ENCODE peak calls at places on chromosomes 6 and 20, in five cellular contexts. C is left cardiac atrium, U is epithelial cell of esophagus, Y is HTR-8/SVneo, G is NCI-H748 treated with DMSO at 0.1 percent for 48 hours. X is an unnamed sample.
A peak's percentile ranks its signal among the peaks of the same experiment; 100 is the strongest.

GRCh38 chr20:50746138-50746940 is 15.0 kb downstream of the PARD6B start:
- DNase-seq in C (no peak), U (no peak), Y (no peak), G (no peak), X (no peak)

GRCh38 chr6:137827977-137828815 is 38.9 kb upstream of the TNFAIP3 start:
- DNase-seq in C (no peak), U (peak; percentile 92), Y (no peak), G (no peak), X (no peak)

GRCh38 chr20:33475381-33476160 is 14.3 kb upstream of the CBFA2T2 start:
- DNase-seq in C (no peak), U (no peak), Y (no peak), G (peak; percentile 55), X (no peak)

GRCh38 chr6:128520436-128521301 is at the start of gene PTPRK:
- DNase-seq in C (peak; percentile 95), U (peak; percentile 96), Y (peak; percentile 83), G (peak; percentile 62), X (peak; percentile 83)

GRCh38 chr20:60138263-60139127 is 180.3 kb downstream of the CDH26 start:
- DNase-seq in C (peak; percentile 64), U (peak; percentile 31), Y (peak; percentile 89), G (no peak), X (peak; percentile 55)

GRCh38 chr20:38698541-38698940 is 25.7 kb upstream of the SLC32A1 start:
- DNase-seq in C (no peak), U (no peak), Y (no peak), G (no peak), X (no peak)

GRCh38 chr6:15504040-15504491 is 158.8 kb downstream of the DTNBP1 start:
- DNase-seq in C (peak; percentile 67), U (no peak), Y (no peak), G (no peak), X (no peak)

GRCh38 chr6:148429423-148429822 is 86.8 kb downstream of the SASH1 start:
- DNase-seq in C (no peak), U (no peak), Y (no peak), G (no peak), X (no peak)

GRCh38 chr20:15627089-15627488 is 946.2 kb downstream of the KIF16B start:
- DNase-seq in C (no peak), U (no peak), Y (no peak), G (no peak), X (no peak)

GRCh38 chr6:45697605-45698004 is 318.1 kb downstream of the CLIC5 start:
- DNase-seq in C (no peak), U (peak; percentile 96), Y (peak; percentile 68), G (no peak), X (peak; percentile 87)

GRCh38 chr20:37922016-37922415 is 19.1 kb downstream of the VSTM2L start:
- DNase-seq in C (no peak), U (no peak), Y (no peak), G (no peak), X (no peak)

GRCh38 chr20:62320581-62321354 is 18.0 kb downstream of the ADRM1 start:
- DNase-seq in C (no peak), U (peak; percentile 51), Y (no peak), G (no peak), X (peak; percentile 86)

GRCh38 chr20:8933391-8933807 is 135.5 kb upstream of the PLCB4 start:
- DNase-seq in C (no peak), U (no peak), Y (no peak), G (no peak), X (no peak)

GRCh38 chr6:134267917-134268361 is 50.0 kb downstream of the SGK1 start:
- DNase-seq in C (no peak), U (peak; percentile 54), Y (no peak), G (peak; percentile 17), X (no peak)

GRCh38 chr6:44828780-44829179 is 441.3 kb downstream of the CDC5L start:
- DNase-seq in C (no peak), U (no peak), Y (no peak), G (no peak), X (no peak)

GRCh38 chr6:55827818-55828522 is 47.4 kb downstream of the BMP5 start:
- DNase-seq in C (no peak), U (no peak), Y (no peak), G (no peak), X (no peak)

GRCh38 chr6:152206072-152206818 is 398.8 kb downstream of the ESR1 start:
- DNase-seq in C (peak; percentile 27), U (peak; percentile 30), Y (peak; percentile 7), G (no peak), X (no peak)

GRCh38 chr6:3446197-3446596 is 10.7 kb downstream of the SLC22A23 start:
- DNase-seq in C (no peak), U (no peak), Y (no peak), G (no peak), X (no peak)

GRCh38 chr6:34813028-34813742 is 21.3 kb downstream of the BLTP3A start:
- DNase-seq in C (no peak), U (no peak), Y (no peak), G (no peak), X (no peak)

GRCh38 chr20:62723351-62723750 is 14.7 kb downstream of the NTSR1 start:
- DNase-seq in C (no peak), U (no peak), Y (peak; percentile 83), G (no peak), X (no peak)

GRCh38 chr20:35648836-35649235 is 15.9 kb downstream of the CPNE1 start:
- DNase-seq in C (no peak), U (no peak), Y (no peak), G (no peak), X (no peak)

GRCh38 chr20:39829713-39830112 is 859.3 kb downstream of the MAFB start:
- DNase-seq in C (no peak), U (no peak), Y (no peak), G (no peak), X (no peak)

GRCh38 chr20:47493954-47494293 is 7.8 kb upstream of the NCOA3 start:
- DNase-seq in C (no peak), U (peak; percentile 83), Y (no peak), G (peak; percentile 43), X (peak; percentile 60)

GRCh38 chr20:23228912-23229311 is 121.7 kb upstream of the NXT1 start:
- DNase-seq in C (no peak), U (no peak), Y (no peak), G (no peak), X (no peak)

GRCh38 chr6:130852844-130853554 is 25.8 kb downstream of the SMLR1 start:
- DNase-seq in C (no peak), U (no peak), Y (peak; percentile 29), G (no peak), X (no peak)

GRCh38 chr6:9131616-9132015 is 696.3 kb upstream of the SLC35B3 start:
- DNase-seq in C (no peak), U (peak; percentile 46), Y (no peak), G (peak; percentile 82), X (no peak)

GRCh38 chr20:62918830-62919229 is 7.5 kb downstream of the DIDO1 start:
- DNase-seq in C (peak; percentile 4), U (no peak), Y (no peak), G (no peak), X (no peak)

GRCh38 chr20:57433658-57434389 is 42.6 kb downstream of the RBM38 start:
- DNase-seq in C (no peak), U (no peak), Y (no peak), G (no peak), X (no peak)

GRCh38 chr20:56411759-56412472 is at the start of gene CASS4:
- DNase-seq in C (peak; percentile 39), U (no peak), Y (no peak), G (no peak), X (no peak)

GRCh38 chr6:11322252-11322885 is 89.9 kb upstream of the NEDD9 start:
- DNase-seq in C (no peak), U (peak; percentile 78), Y (no peak), G (no peak), X (no peak)

GRCh38 chr20:45945678-45946148 is 11.2 kb downstream of the PCIF1 start:
- DNase-seq in C (no peak), U (no peak), Y (no peak), G (no peak), X (no peak)

GRCh38 chr6:32635526-32636123 is 1.6 kb upstream of the HLA-DQA1 start:
- DNase-seq in C (no peak), U (peak; percentile 11), Y (no peak), G (no peak), X (no peak)

GRCh38 chr6:75223461-75223860 is 17.6 kb upstream of the COL12A1 start:
- DNase-seq in C (no peak), U (no peak), Y (no peak), G (no peak), X (no peak)

GRCh38 chr20:14622796-14623195 is 285.4 kb upstream of the FLRT3 start:
- DNase-seq in C (peak; percentile 18), U (peak; percentile 87), Y (no peak), G (no peak), X (peak; percentile 67)

X was measured in RWPE1.